ENCODE peak calls at places on chromosomes 1 and 21, in eight cellular contexts. N is brain microvascular endothelial cell; K is cardiac muscle cell; T is PC-9; C is tibial nerve; M is effector memory CD4-positive, alpha-beta T cell; G is foreskin fibroblast; J is fibroblast of mammary gland. U is an unnamed sample.

GRCh38 chr1:231233735-231234417 is 7.1 kb upstream of the GNPAT start:
- DNase-seq in M (no peak), T (no peak), C (no peak), K (peak; percentile 7), G (no peak), J (peak; percentile 18), N (no peak), U (no peak)

GRCh38 chr21:45417256-45417950 is 12.4 kb downstream of the COL18A1 start:
- DNase-seq in J (no peak), M (no peak), K (no peak), T (no peak), N (no peak), C (no peak), G (no peak), U (no peak)

GRCh38 chr1:233364695-233365539 is 37.4 kb downstream of the MAP3K21 start:
- DNase-seq in K (peak; percentile 48), T (peak; percentile 36), M (no peak), C (no peak), G (peak; percentile 52), N (no peak), J (peak; percentile 26), U (no peak)

GRCh38 chr1:147099192-147099591 is 73.1 kb downstream of the PRKAB2 start:
- DNase-seq in J (no peak), K (no peak), G (peak; percentile 8), T (no peak), M (no peak), C (no peak), N (no peak), U (no peak)

GRCh38 chr1:162185299-162185698 is 115.8 kb downstream of the NOS1AP start:
- DNase-seq in G (peak; percentile 27), M (no peak), T (no peak), C (no peak), N (peak; percentile 75), K (peak; percentile 79), J (peak; percentile 4), U (no peak)

GRCh38 chr1:15696956-15697521 is 12.9 kb downstream of the PLEKHM2 start:
- DNase-seq in T (no peak), M (no peak), J (no peak), K (no peak), N (no peak), C (no peak), G (no peak), U (no peak)

GRCh38 chr1:173122958-173123852 is 72.5 kb upstream of the TNFSF18 start:
- DNase-seq in T (peak; percentile 69), C (peak; percentile 58), J (peak; percentile 95), K (peak; percentile 98), G (peak; percentile 96), N (peak; percentile 79), M (no peak), U (peak; percentile 79)

GRCh38 chr1:89842547-89843278 is 21.9 kb downstream of the LRRC8D start:
- DNase-seq in C (no peak), J (peak; percentile 27), N (peak; percentile 34), M (no peak), T (peak; percentile 62), G (peak; percentile 58), K (peak; percentile 64), U (no peak)

GRCh38 chr1:156337888-156338179 is 258 bp downstream of the CCT3 start:
- DNase-seq in C (no peak), T (no peak), M (no peak), N (no peak), K (no peak), G (no peak), J (no peak), U (no peak)

GRCh38 chr1:235998812-235999211 is 66.1 kb downstream of the NID1 start:
- DNase-seq in T (no peak), K (no peak), C (no peak), N (no peak), M (peak; percentile 30), J (peak; percentile 53), G (peak; percentile 52), U (no peak)

GRCh38 chr21:30979054-30979453 is 59.2 kb downstream of the KRTAP19-8 start:
- DNase-seq in N (no peak), M (no peak), G (no peak), K (no peak), J (no peak), T (no peak), C (no peak), U (no peak)

GRCh38 chr1:155210304-155210703 is 1.8 kb downstream of the MTX1 start:
- DNase-seq in G (no peak), M (no peak), N (no peak), K (no peak), T (no peak), J (no peak), C (no peak), U (no peak)

GRCh38 chr1:222420621-222421020 is 127.3 kb downstream of the HHIPL2 start:
- DNase-seq in K (no peak), C (no peak), G (no peak), T (no peak), N (no peak), M (no peak), J (no peak), U (no peak)

GRCh38 chr1:153535664-153536585 is at the start of gene S100A6:
- DNase-seq in J (peak; percentile 93), G (peak; percentile 99), T (peak; percentile 92), M (peak; percentile 78), C (peak; percentile 84), N (peak; percentile 61), K (peak; percentile 90), U (peak; percentile 90)

GRCh38 chr1:68330391-68330790 is 98.1 kb upstream of the WLS start:
- DNase-seq in N (no peak), K (no peak), J (no peak), C (no peak), G (no peak), T (no peak), M (no peak), U (no peak)

GRCh38 chr1:230206976-230207375 is 139.9 kb downstream of the GALNT2 start:
- DNase-seq in T (no peak), C (no peak), K (no peak), N (no peak), G (no peak), J (no peak), M (no peak), U (no peak)

GRCh38 chr1:170114916-170115315 is 30.8 kb upstream of the NTMT2 start:
- DNase-seq in T (no peak), G (peak; percentile 69), M (no peak), J (peak; percentile 59), K (peak; percentile 69), C (no peak), N (peak; percentile 47), U (no peak)

GRCh38 chr1:16118706-16119105 is 37.2 kb downstream of the EPHA2 start:
- DNase-seq in T (no peak), G (no peak), N (no peak), C (no peak), J (no peak), M (no peak), K (no peak), U (no peak)

GRCh38 chr1:96236156-96236739 is 485.3 kb upstream of the PTBP2 start:
- DNase-seq in T (no peak), N (peak; percentile 66), K (peak; percentile 79), J (peak; percentile 81), G (peak; percentile 87), C (peak; percentile 76), M (no peak), U (no peak)

GRCh38 chr21:42624936-42625335 is 28.5 kb upstream of the PDE9A start:
- DNase-seq in N (no peak), J (no peak), T (no peak), C (no peak), G (no peak), K (no peak), M (no peak), U (peak; percentile 50)

GRCh38 chr1:51331206-51332100 is 1.1 kb upstream of the TTC39A start:
- DNase-seq in C (no peak), M (no peak), K (peak; percentile 29), T (peak; percentile 80), J (peak; percentile 61), N (peak; percentile 39), G (peak; percentile 74), U (peak; percentile 84)

GRCh38 chr1:33334081-33334552 is 13.2 kb upstream of the A3GALT2 start:
- DNase-seq in G (peak; percentile 83), M (no peak), K (peak; percentile 92), N (no peak), C (peak; percentile 76), J (peak; percentile 94), T (no peak), U (peak; percentile 94)

GRCh38 chr1:26360051-26360806 is 6.3 kb upstream of the CRYBG2 start:
- DNase-seq in M (peak; percentile 40), N (no peak), K (no peak), C (no peak), T (no peak), J (no peak), G (no peak), U (no peak)
- H3K4me3 ChIP-seq in M (peak overlapping the region; percentile 57), N (peak overlapping the region; percentile 31), K (peak overlapping the region; percentile 15), C (no peak overlapping the region), T (no peak overlapping the region), J (no peak overlapping the region), G (peak overlapping the region; percentile 17), U (no peak overlapping the region)

DNA sequence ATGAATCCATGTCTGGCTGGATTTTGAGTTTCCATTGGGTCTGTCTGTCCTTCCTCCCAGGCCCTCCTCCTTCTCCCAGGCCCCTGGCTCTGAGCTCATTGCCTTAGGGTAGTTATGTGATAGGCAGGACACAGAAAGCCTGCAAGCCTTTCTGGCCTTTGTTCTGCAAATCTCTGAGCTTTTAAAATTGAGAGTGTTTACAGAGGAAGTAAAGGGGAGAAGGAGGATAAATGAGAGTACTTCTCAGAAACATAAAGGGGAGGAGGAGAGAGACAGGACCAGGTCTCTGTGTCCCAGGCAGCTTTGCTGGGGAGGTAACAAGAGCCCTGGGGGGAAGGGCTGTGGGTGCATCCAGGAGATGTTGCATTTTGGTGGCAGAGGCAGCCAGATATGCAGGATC is 126.7 kb downstream of the FOXD2 start:
- DNase-seq in N (no peak), T (no peak), M (no peak), G (no peak), K (no peak), C (no peak), J (no peak), U (no peak)
- H3K4me3 ChIP-seq in N (no peak overlapping the region), T (no peak overlapping the region), M (no peak overlapping the region), G (no peak overlapping the region), K (no peak overlapping the region), C (no peak overlapping the region), J (no peak overlapping the region), U (no peak overlapping the region)

GRCh38 chr1:72202761-72203160 is 79.6 kb downstream of the NEGR1 start:
- DNase-seq in T (no peak), M (no peak), K (no peak), G (peak; percentile 60), N (no peak), C (no peak), J (peak; percentile 58), U (no peak)

DNA sequence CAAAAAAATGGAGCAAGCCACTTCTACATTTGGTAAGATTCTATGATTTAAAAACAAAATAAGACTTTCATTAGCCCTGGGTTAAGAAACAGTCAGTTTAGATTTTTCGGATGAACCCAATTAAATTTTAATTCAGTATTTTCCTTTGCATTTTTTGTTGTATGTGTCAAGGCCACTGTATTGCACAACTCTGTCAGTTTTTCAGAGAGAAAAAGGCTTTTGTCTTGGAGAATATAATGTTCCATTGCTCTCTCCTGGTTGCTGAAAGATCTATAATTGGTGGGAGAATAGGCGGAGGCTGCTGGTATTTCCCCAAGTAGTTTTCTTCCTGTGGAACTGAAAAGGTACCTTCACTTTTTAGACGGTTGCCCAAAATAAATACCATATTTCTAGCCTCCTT is 84.6 kb downstream of the NEGR1 start:
- DNase-seq in N (no peak), M (no peak), G (peak; percentile 65), T (no peak), C (no peak), K (peak; percentile 1), J (peak; percentile 20), U (no peak)
- H3K4me3 ChIP-seq in N (no peak overlapping the region), M (no peak overlapping the region), G (no peak overlapping the region), T (no peak overlapping the region), C (no peak overlapping the region), K (no peak overlapping the region), J (no peak overlapping the region), U (no peak overlapping the region)

GRCh38 chr1:115332813-115333608 is 5.0 kb downstream of the NGF start:
- DNase-seq in C (peak; percentile 74), J (peak; percentile 93), T (peak; percentile 85), N (no peak), M (no peak), K (peak; percentile 87), G (peak; percentile 76), U (peak; percentile 85)
- H3K4me3 ChIP-seq in C (no peak overlapping the region), J (no peak overlapping the region), T (no peak overlapping the region), N (no peak overlapping the region), M (no peak overlapping the region), K (no peak overlapping the region), G (no peak overlapping the region), U (no peak overlapping the region)

U was measured in lower leg skin.